ENCODE peak calls at places on chromosomes 1 and 21, in seven cellular contexts. One of them, this sample, is unnamed. For H3K4me1, the result is how much of the 10 kb centered on the place peaks cover.

GRCh38 chr1:22845536-22845935 is 127.1 kb downstream of the LACTBL1 start:
- DNase-seq in H9: no peak
- DNase-seq in K562: no peak
- DNase-seq in IMR-90: no peak
- DNase-seq in SK-N-SH: no peak
- DNase-seq in fibroblast of lung: no peak
- DNase-seq in neural progenitor cell: no peak
- DNase-seq in this sample: no peak

GRCh38 chr1:192010406-192010805 is 147.9 kb upstream of the RGS18 start:
- DNase-seq in H9: no peak
- DNase-seq in neural progenitor cell: no peak
- DNase-seq in fibroblast of lung: no peak
- DNase-seq in SK-N-SH: no peak
- DNase-seq in K562: no peak
- DNase-seq in IMR-90: peak
- DNase-seq in this sample: no peak

GRCh38 chr1:229117664-229118300 is 153.1 kb upstream of the RAB4A start:
- DNase-seq in IMR-90: peak
- DNase-seq in SK-N-SH: no peak
- DNase-seq in K562: no peak
- DNase-seq in neural progenitor cell: no peak
- DNase-seq in fibroblast of lung: peak
- DNase-seq in H9: no peak
- DNase-seq in this sample: peak

GRCh38 chr1:232589809-232590741 is 39.9 kb downstream of the SIPA1L2 start:
- DNase-seq in H9: no peak
- DNase-seq in fibroblast of lung: no peak
- DNase-seq in neural progenitor cell: no peak
- DNase-seq in K562: no peak
- DNase-seq in IMR-90: no peak
- DNase-seq in SK-N-SH: no peak
- DNase-seq in this sample: no peak

GRCh38 chr1:91736999-91737615 is 148.8 kb downstream of the TGFBR3 start:
- DNase-seq in SK-N-SH: no peak
- DNase-seq in fibroblast of lung: peak
- DNase-seq in IMR-90: peak
- DNase-seq in H9: peak
- DNase-seq in K562: no peak
- DNase-seq in neural progenitor cell: peak
- DNase-seq in this sample: peak

GRCh38 chr1:2237773-2238172 is 9.7 kb downstream of the SKI start:
- DNase-seq in SK-N-SH: no peak
- DNase-seq in neural progenitor cell: no peak
- DNase-seq in K562: no peak
- DNase-seq in IMR-90: no peak
- DNase-seq in fibroblast of lung: no peak
- DNase-seq in H9: peak
- DNase-seq in this sample: peak

GRCh38 chr1:902023-902422 is 21.7 kb upstream of the SAMD11 start:
- DNase-seq in SK-N-SH: no peak
- DNase-seq in fibroblast of lung: no peak
- DNase-seq in K562: no peak
- DNase-seq in neural progenitor cell: no peak
- DNase-seq in IMR-90: no peak
- DNase-seq in H9: no peak
- DNase-seq in this sample: peak

GRCh38 chr1:26351591-26352337 is 2.2 kb downstream of the CRYBG2 start:
- DNase-seq in IMR-90: peak
- DNase-seq in SK-N-SH: no peak
- DNase-seq in neural progenitor cell: peak
- DNase-seq in K562: no peak
- DNase-seq in H9: peak
- DNase-seq in fibroblast of lung: peak
- DNase-seq in this sample: no peak

GRCh38 chr1:214451591-214451990 is 99.8 kb downstream of the PTPN14 start:
- DNase-seq in IMR-90: no peak
- DNase-seq in fibroblast of lung: peak
- DNase-seq in SK-N-SH: no peak
- DNase-seq in neural progenitor cell: no peak
- DNase-seq in H9: no peak
- DNase-seq in K562: no peak
- DNase-seq in this sample: no peak

GRCh38 chr1:205417884-205418283 is 4.0 kb downstream of the LEMD1 start:
- DNase-seq in SK-N-SH: no peak
- DNase-seq in K562: no peak
- DNase-seq in H9: no peak
- DNase-seq in IMR-90: no peak
- DNase-seq in fibroblast of lung: no peak
- DNase-seq in neural progenitor cell: no peak
- DNase-seq in this sample: no peak

GRCh38 chr1:223147858-223148257 is 4.8 kb upstream of the TLR5 start:
- DNase-seq in K562: no peak
- DNase-seq in fibroblast of lung: no peak
- DNase-seq in SK-N-SH: no peak
- DNase-seq in H9: no peak
- DNase-seq in neural progenitor cell: no peak
- DNase-seq in IMR-90: no peak
- DNase-seq in this sample: no peak

GRCh38 chr1:227234998-227235405 is 83.3 kb downstream of the CDC42BPA start:
- DNase-seq in IMR-90: peak
- DNase-seq in neural progenitor cell: peak
- DNase-seq in H9: peak
- DNase-seq in SK-N-SH: peak
- DNase-seq in K562: peak
- DNase-seq in fibroblast of lung: peak
- DNase-seq in this sample: no peak

GRCh38 chr1:18945401-18945849 is 11.1 kb downstream of the IFFO2 start:
- DNase-seq in SK-N-SH: no peak
- DNase-seq in IMR-90: peak
- DNase-seq in K562: no peak
- DNase-seq in neural progenitor cell: peak
- DNase-seq in H9: peak
- DNase-seq in fibroblast of lung: peak
- DNase-seq in this sample: peak

GRCh38 chr1:113782451-113782850 is 23.2 kb upstream of the PHTF1 start:
- DNase-seq in K562: no peak
- DNase-seq in neural progenitor cell: no peak
- DNase-seq in fibroblast of lung: no peak
- DNase-seq in H9: no peak
- DNase-seq in IMR-90: peak
- DNase-seq in SK-N-SH: no peak
- DNase-seq in this sample: no peak

GRCh38 chr1:88180449-88181108 is 503.5 kb upstream of the PKN2 start:
- DNase-seq in fibroblast of lung: peak
- DNase-seq in K562: peak
- DNase-seq in H9: peak
- DNase-seq in neural progenitor cell: peak
- DNase-seq in IMR-90: peak
- DNase-seq in SK-N-SH: peak
- DNase-seq in this sample: peak

GRCh38 chr1:30955448-30956015 is 47.0 kb upstream of the SDC3 start:
- DNase-seq in K562: no peak
- DNase-seq in neural progenitor cell: no peak
- DNase-seq in SK-N-SH: no peak
- DNase-seq in H9: no peak
- DNase-seq in IMR-90: peak
- DNase-seq in fibroblast of lung: peak
- DNase-seq in this sample: no peak

GRCh38 chr21:36703123-36703522 is 4.2 kb downstream of the SIM2 start:
- DNase-seq in H9: no peak
- DNase-seq in fibroblast of lung: no peak
- DNase-seq in neural progenitor cell: no peak
- DNase-seq in K562: peak
- DNase-seq in IMR-90: no peak
- DNase-seq in SK-N-SH: no peak
- DNase-seq in this sample: no peak

GRCh38 chr1:223670458-223671159 is 5.1 kb upstream of the CAPN8 start:
- DNase-seq in IMR-90: peak
- DNase-seq in neural progenitor cell: peak
- DNase-seq in SK-N-SH: peak
- DNase-seq in fibroblast of lung: peak
- DNase-seq in K562: peak
- DNase-seq in H9: peak
- DNase-seq in this sample: no peak

GRCh38 chr1:84386716-84387479 is 11.4 kb upstream of the DNASE2B start:
- DNase-seq in K562: no peak
- DNase-seq in fibroblast of lung: peak
- DNase-seq in SK-N-SH: no peak
- DNase-seq in neural progenitor cell: no peak
- DNase-seq in H9: no peak
- DNase-seq in IMR-90: no peak
- DNase-seq in this sample: no peak

GRCh38 chr1:27937524-27937836 is 2.7 kb downstream of the SMPDL3B start:
- DNase-seq in K562: no peak
- DNase-seq in SK-N-SH: no peak
- DNase-seq in H9: no peak
- DNase-seq in neural progenitor cell: no peak
- DNase-seq in fibroblast of lung: no peak
- DNase-seq in IMR-90: no peak
- DNase-seq in this sample: peak

GRCh38 chr1:212234431-212235298 is 50.5 kb upstream of the PPP2R5A start:
- DNase-seq in K562: peak
- DNase-seq in H9: no peak
- DNase-seq in fibroblast of lung: peak
- DNase-seq in IMR-90: peak
- DNase-seq in SK-N-SH: peak
- DNase-seq in neural progenitor cell: no peak
- DNase-seq in this sample: no peak

GRCh38 chr1:24641646-24642151 is 1.4 kb upstream of the SRRM1 start:
- DNase-seq in neural progenitor cell: peak
- DNase-seq in IMR-90: peak
- DNase-seq in K562: peak
- DNase-seq in SK-N-SH: peak
- DNase-seq in H9: peak
- DNase-seq in fibroblast of lung: peak
- DNase-seq in this sample: peak

GRCh38 chr1:100292711-100293110 is 26.7 kb downstream of the RTCA start:
- DNase-seq in fibroblast of lung: peak
- DNase-seq in H9: no peak
- DNase-seq in IMR-90: peak
- DNase-seq in neural progenitor cell: no peak
- DNase-seq in K562: no peak
- DNase-seq in SK-N-SH: no peak
- DNase-seq in this sample: no peak

GRCh38 chr1:155126494-155127104 is 1.1 kb upstream of the EFNA1 start:
- DNase-seq in fibroblast of lung: peak
- DNase-seq in SK-N-SH: peak
- DNase-seq in H9: peak
- DNase-seq in K562: no peak
- DNase-seq in IMR-90: peak
- DNase-seq in neural progenitor cell: peak
- DNase-seq in this sample: peak

GRCh38 chr1:101044749-101045148 is 19.2 kb upstream of the DPH5 start:
- DNase-seq in K562: no peak
- DNase-seq in neural progenitor cell: no peak
- DNase-seq in SK-N-SH: no peak
- DNase-seq in H9: no peak
- DNase-seq in fibroblast of lung: no peak
- DNase-seq in IMR-90: no peak
- DNase-seq in this sample: no peak

GRCh38 chr1:68448365-68448764 is 1.4 kb downstream of the RPE65 start:
- DNase-seq in H9: peak
- DNase-seq in SK-N-SH: no peak
- DNase-seq in neural progenitor cell: no peak
- DNase-seq in K562: no peak
- DNase-seq in fibroblast of lung: no peak
- DNase-seq in IMR-90: no peak
- DNase-seq in this sample: no peak

GRCh38 chr21:43794857-43795256 is 5.5 kb downstream of the RRP1 start:
- DNase-seq in fibroblast of lung: no peak
- DNase-seq in K562: no peak
- DNase-seq in neural progenitor cell: no peak
- DNase-seq in SK-N-SH: no peak
- DNase-seq in IMR-90: no peak
- DNase-seq in H9: no peak
- DNase-seq in this sample: peak

GRCh38 chr21:43799301-43799840 is 10.0 kb downstream of the RRP1 start:
- DNase-seq in neural progenitor cell: no peak
- DNase-seq in H9: no peak
- DNase-seq in fibroblast of lung: no peak
- DNase-seq in IMR-90: no peak
- DNase-seq in SK-N-SH: no peak
- DNase-seq in K562: no peak
- DNase-seq in this sample: peak

GRCh38 chr21:43797925-43798715 is 8.7 kb downstream of the RRP1 start:
- DNase-seq in IMR-90: no peak
- DNase-seq in SK-N-SH: no peak
- DNase-seq in H9: no peak
- DNase-seq in K562: no peak
- DNase-seq in fibroblast of lung: no peak
- DNase-seq in neural progenitor cell: no peak
- DNase-seq in this sample: peak

GRCh38 chr21:43800124-43800523 is 10.7 kb downstream of the RRP1 start:
- DNase-seq in K562: no peak
- DNase-seq in neural progenitor cell: no peak
- DNase-seq in IMR-90: no peak
- DNase-seq in H9: no peak
- DNase-seq in fibroblast of lung: no peak
- DNase-seq in SK-N-SH: no peak
- DNase-seq in this sample: peak

GRCh38 chr21:43797415-43797814 is 8.0 kb downstream of the RRP1 start:
- DNase-seq in K562: no peak
- DNase-seq in fibroblast of lung: no peak
- DNase-seq in neural progenitor cell: no peak
- DNase-seq in IMR-90: no peak
- DNase-seq in H9: no peak
- DNase-seq in SK-N-SH: no peak
- DNase-seq in this sample: peak
- H3K4me1 ChIP-seq in K562: under half
- H3K4me1 ChIP-seq in fibroblast of lung: under half
- H3K4me1 ChIP-seq in neural progenitor cell: under half
- H3K4me1 ChIP-seq in IMR-90: under half
- H3K4me1 ChIP-seq in H9: under half
- H3K4me1 ChIP-seq in SK-N-SH: under half
- H3K4me1 ChIP-seq in this sample: under half

GRCh38 chr1:3423245-3423829 is 31.1 kb upstream of the ARHGEF16 start:
- DNase-seq in neural progenitor cell: no peak
- DNase-seq in IMR-90: no peak
- DNase-seq in SK-N-SH: no peak
- DNase-seq in fibroblast of lung: no peak
- DNase-seq in H9: no peak
- DNase-seq in K562: no peak
- DNase-seq in this sample: peak
- TF ChIP-seq CTCF in neural progenitor cell: no peak
- TF ChIP-seq CTCF in IMR-90: no peak
- TF ChIP-seq CTCF in SK-N-SH: no peak
- TF ChIP-seq CTCF in fibroblast of lung: no peak
- TF ChIP-seq CTCF in H9: no peak
- TF ChIP-seq CTCF in K562: no peak
- TF ChIP-seq CTCF in this sample: no peak

GRCh38 chr1:64396817-64397216 is 73.1 kb upstream of the CACHD1 start:
- DNase-seq in IMR-90: no peak
- DNase-seq in SK-N-SH: no peak
- DNase-seq in neural progenitor cell: peak
- DNase-seq in H9: peak
- DNase-seq in K562: no peak
- DNase-seq in fibroblast of lung: no peak
- DNase-seq in this sample: no peak
- H3K9ac ChIP-seq in IMR-90: no peak
- H3K9ac ChIP-seq in SK-N-SH: no peak
- H3K9ac ChIP-seq in neural progenitor cell: no peak
- H3K9ac ChIP-seq in H9: no peak
- H3K9ac ChIP-seq in K562: no peak
- H3K9ac ChIP-seq in fibroblast of lung: no peak
- H3K9ac ChIP-seq in this sample: no peak

GRCh38 chr1:160709715-160710114 is 1.9 kb downstream of the CD48 start:
- DNase-seq in H9: no peak
- DNase-seq in IMR-90: no peak
- DNase-seq in fibroblast of lung: no peak
- DNase-seq in K562: no peak
- DNase-seq in SK-N-SH: no peak
- DNase-seq in neural progenitor cell: no peak
- DNase-seq in this sample: no peak
- H3K4me1 ChIP-seq in H9: under half
- H3K4me1 ChIP-seq in IMR-90: under half
- H3K4me1 ChIP-seq in fibroblast of lung: under half
- H3K4me1 ChIP-seq in K562: under half
- H3K4me1 ChIP-seq in SK-N-SH: under half
- H3K4me1 ChIP-seq in neural progenitor cell: under half
- H3K4me1 ChIP-seq in this sample: under half